ENCODE peak calls at places on chromosome 18, in four cellular contexts. X, Z, W and F are unnamed samples.

GRCh38 chr18:14974088-14974487 is 226.1 kb downstream of the ANKRD30B start:
- DNase-seq in X (no peak), Z (no peak), W (no peak), F (no peak)

GRCh38 chr18:12282436-12283039 is 25.5 kb upstream of the TUBB6 start:
- DNase-seq in X (no peak), Z (peak), W (no peak), F (peak)

GRCh38 chr18:63979409-63979908 is 9.6 kb downstream of the SERPINB8 start:
- DNase-seq in X (no peak), W (peak), Z (peak), F (peak)

GRCh38 chr18:72530622-72531021 is 13.5 kb downstream of the CBLN2 start:
- DNase-seq in W (no peak), Z (no peak), X (no peak), F (peak)

GRCh38 chr18:42508683-42509347 is 553.8 kb downstream of the PIK3C3 start:
- DNase-seq in W (no peak), Z (no peak), X (no peak), F (no peak)

GRCh38 chr18:37251679-37252078 is 313.9 kb downstream of the CELF4 start:
- DNase-seq in Z (no peak), W (no peak), X (no peak), F (peak)

GRCh38 chr18:44876024-44876423 is 195.3 kb downstream of the SETBP1 start:
- DNase-seq in Z (no peak), X (no peak), W (no peak), F (no peak)

GRCh38 chr18:37391698-37392548 is 173.7 kb downstream of the CELF4 start:
- DNase-seq in Z (no peak), W (no peak), X (peak), F (no peak)

GRCh38 chr18:79481041-79481790 is 85.5 kb downstream of the NFATC1 start:
- DNase-seq in W (no peak), X (peak), Z (no peak), F (no peak)

GRCh38 chr18:23135679-23136325 is 517 bp downstream of the CABLES1 start:
- DNase-seq in Z (no peak), X (peak), W (no peak), F (peak)

GRCh38 chr18:58484989-58485962 is 143.6 kb downstream of the ALPK2 start:
- DNase-seq in W (no peak), Z (no peak), X (no peak), F (peak)

GRCh38 chr18:48539406-48540328 is 836 bp downstream of the CTIF start:
- DNase-seq in Z (peak), W (peak), X (peak), F (peak)

GRCh38 chr18:47387864-47388263 is 136.4 kb upstream of the SKOR2 start:
- DNase-seq in X (no peak), Z (no peak), W (no peak), F (no peak)

GRCh38 chr18:21996261-21996892 is 173.0 kb upstream of the GATA6 start:
- DNase-seq in W (no peak), X (no peak), Z (no peak), F (peak)

GRCh38 chr18:58087928-58088722 is 44.1 kb downstream of the NEDD4L start:
- DNase-seq in X (peak), Z (peak), W (no peak), F (peak)

GRCh38 chr18:20971886-20972267 is 139.7 kb downstream of the ROCK1 start:
- DNase-seq in Z (peak), X (no peak), W (peak), F (peak)

GRCh38 chr18:9067823-9068222 is 34.7 kb upstream of the NDUFV2 start:
- DNase-seq in W (no peak), X (peak), Z (no peak), F (peak)

GRCh38 chr18:70448588-70448987 is 159.7 kb downstream of the SOCS6 start:
- DNase-seq in Z (no peak), W (no peak), X (no peak), F (no peak)

GRCh38 chr18:8554354-8554753 is 54.9 kb upstream of the RAB12 start:
- DNase-seq in Z (no peak), X (no peak), W (no peak), F (no peak)

GRCh38 chr18:63348508-63349136 is 18.4 kb downstream of the KDSR start:
- DNase-seq in Z (no peak), W (no peak), X (peak), F (no peak)

DNA sequence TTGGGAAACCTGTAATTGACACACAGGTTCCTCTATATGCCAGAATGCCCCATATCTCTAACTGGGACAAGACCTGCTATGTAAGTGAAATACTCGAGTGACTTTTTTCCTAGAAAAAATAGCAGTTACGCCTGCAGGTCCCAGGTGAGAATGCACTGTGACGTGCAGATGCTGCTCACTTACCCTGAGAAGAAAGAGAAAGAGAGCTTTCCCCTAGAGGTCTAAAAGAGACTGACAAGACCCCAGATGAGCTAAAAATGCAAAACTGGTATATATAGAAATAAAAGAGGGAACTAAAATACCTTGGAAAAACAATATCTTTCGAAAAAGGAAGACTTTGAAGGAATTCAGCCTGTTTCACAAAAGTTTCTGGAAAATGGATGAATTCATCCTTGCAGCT is 383.0 kb upstream of the DCC start:
- DNase-seq in X (no peak), Z (no peak), W (no peak), F (no peak)
- TF ChIP-seq CTCF in X (no peak), Z (no peak), W (no peak), F (no peak)

GRCh38 chr18:5853253-5853652 is 42.1 kb downstream of the TMEM200C start:
- DNase-seq in Z (no peak), W (no peak), X (no peak), F (no peak)

DNA sequence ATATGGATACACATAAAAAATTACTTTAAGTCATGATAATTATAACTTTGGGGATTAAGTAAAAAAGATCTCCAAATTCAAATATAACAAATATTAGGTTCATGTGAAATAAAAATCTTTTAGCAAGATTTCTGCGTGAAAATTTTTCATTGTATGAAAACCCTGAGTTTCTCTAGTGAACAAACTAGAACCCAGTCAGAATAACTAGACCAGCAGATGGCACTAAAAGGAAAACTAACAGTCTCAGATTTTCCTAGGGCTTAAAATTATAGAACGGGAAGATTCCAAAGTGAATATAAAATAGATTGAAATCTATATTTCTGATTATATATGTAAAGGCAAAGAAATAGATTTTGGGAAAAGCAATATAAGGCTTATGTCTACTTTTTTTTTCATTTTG is 43.3 kb downstream of the TMEM200C start:
- DNase-seq in W (no peak), X (no peak), Z (no peak), F (no peak)
- TF ChIP-seq CTCF in W (no peak), X (peak), Z (peak), F (no peak)

DNA sequence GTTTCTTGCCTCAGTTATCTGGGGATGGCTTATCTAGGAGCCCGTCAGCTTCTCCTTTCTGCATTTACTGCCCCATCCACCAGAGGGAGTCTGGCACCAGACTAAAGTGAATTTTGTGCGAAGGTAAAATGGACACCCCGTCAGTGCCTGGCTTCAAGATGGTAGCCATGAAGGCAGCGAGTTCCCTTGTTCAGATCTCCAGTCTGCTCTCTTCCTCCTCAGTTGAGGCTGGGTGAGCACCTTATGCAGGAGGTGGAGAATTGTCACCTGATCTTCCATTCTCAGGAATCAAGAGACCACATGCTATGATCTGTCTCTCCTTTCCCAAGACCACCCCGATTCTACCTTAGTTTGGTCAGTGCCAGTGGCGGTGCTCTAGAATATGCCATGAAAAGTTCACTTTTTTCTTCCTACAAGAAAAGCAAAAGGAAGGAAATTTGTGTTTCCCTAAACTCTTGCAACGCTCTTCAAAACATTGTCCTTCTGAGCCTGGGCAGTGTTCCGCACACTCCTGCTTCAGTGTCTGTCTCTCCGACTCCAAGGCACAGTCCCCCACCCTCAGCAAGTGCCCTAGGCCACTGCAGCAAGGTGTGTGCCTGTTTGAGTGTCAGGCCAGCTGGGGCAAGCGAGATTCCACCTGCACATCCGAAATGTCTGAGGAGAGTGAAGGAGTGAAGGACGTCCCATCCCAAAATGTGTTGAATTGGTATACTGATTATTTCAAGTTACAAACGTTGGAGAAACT is 168.6 kb downstream of the SS18 start:
- DNase-seq in X (no peak), Z (peak), W (peak), F (peak)
- TF ChIP-seq CTCF in X (peak), Z (peak), W (peak), F (peak)

DNA sequence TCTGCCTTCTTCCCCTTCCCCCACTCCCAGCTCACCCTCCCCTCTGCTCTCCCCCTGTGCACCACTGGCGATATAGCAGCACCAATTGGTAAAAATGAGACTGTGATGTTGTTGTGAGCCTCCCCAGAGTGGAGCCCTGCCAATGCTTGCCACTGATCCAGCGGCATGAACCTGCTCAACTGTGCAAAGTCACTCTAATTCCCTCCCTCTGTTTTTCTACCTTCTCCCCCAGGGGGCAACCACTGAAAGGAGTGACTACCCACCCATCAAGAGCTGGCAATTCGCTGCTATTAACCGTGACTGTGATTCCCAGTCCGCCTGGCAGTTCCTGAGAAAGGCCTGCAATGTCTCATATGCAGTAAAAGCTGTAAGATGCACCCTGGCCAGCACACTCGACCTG is 30.2 kb downstream of the KLHL14 start:
- DNase-seq in X (no peak), W (no peak), Z (no peak), F (no peak)
- TF ChIP-seq CTCF in X (no peak), W (no peak), Z (no peak), F (no peak)